ENCODE peak calls at places on chromosomes 1 and 21, in seven cellular contexts. V is HCT116, F is H1, H is GM12878, Z is K562, K is HepG2, R is SK-N-SH. P is an unnamed sample.

GRCh38 chr1:116254776-116255175 is 118.3 kb upstream of the ATP1A1 start:
- DNase-seq in Z (no peak), F (no peak), V (no peak), R (no peak), H (no peak), K (no peak), P (no peak)

GRCh38 chr21:20882462-20883415 is 115.5 kb upstream of the NCAM2 start:
- DNase-seq in F (peak; percentile 27), K (no peak), R (peak; percentile 16), H (no peak), Z (peak; percentile 30), V (peak; percentile 8), P (peak; percentile 73)

GRCh38 chr1:111569913-111570312 is 49.7 kb upstream of the RAP1A start:
- DNase-seq in H (no peak), K (no peak), Z (no peak), V (no peak), F (no peak), R (no peak), P (no peak)

GRCh38 chr1:25118554-25118953 is 113.7 kb downstream of the SYF2 start:
- DNase-seq in H (no peak), F (no peak), K (no peak), V (no peak), R (no peak), Z (no peak), P (no peak)

GRCh38 chr21:41992576-41992975 is 17.6 kb downstream of the ZBTB21 start:
- DNase-seq in F (no peak), Z (no peak), K (no peak), H (no peak), R (no peak), V (no peak), P (no peak)

GRCh38 chr1:36225298-36225899 is 1.2 kb downstream of the THRAP3 start:
- DNase-seq in Z (no peak), H (no peak), K (no peak), V (no peak), R (no peak), F (no peak), P (no peak)

GRCh38 chr1:21896026-21896425 is 41.1 kb downstream of the HSPG2 start:
- DNase-seq in V (no peak), Z (no peak), K (no peak), F (no peak), H (no peak), R (no peak), P (no peak)

GRCh38 chr1:211327341-211327921 is 798 bp downstream of the TRAF5 start:
- DNase-seq in Z (no peak), V (no peak), K (no peak), R (peak; percentile 60), H (no peak), F (no peak), P (peak; percentile 74)

GRCh38 chr1:43009274-43009673 is 50.6 kb upstream of the SLC2A1 start:
- DNase-seq in V (no peak), K (no peak), Z (peak; percentile 53), F (no peak), H (no peak), R (no peak), P (no peak)

DNA sequence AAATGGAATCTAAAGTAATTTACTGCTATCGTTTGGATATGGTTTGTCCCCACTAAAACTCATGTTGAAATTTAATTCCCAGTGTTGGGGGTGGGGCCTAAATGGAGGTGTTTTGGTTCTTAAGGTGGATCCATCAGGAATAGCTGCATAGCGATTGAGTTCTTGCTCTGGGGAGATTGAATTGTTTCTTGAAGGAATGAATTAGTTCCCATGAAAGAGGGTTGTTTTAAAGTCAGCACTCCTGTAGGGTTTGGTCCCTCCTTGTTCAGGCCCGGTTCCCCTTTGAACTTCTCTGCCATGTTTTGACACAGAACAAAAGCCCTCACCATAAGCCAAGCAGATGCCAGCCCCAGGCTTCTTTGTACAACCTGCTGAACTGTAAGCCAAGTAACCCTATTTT is 170.9 kb downstream of the COL11A1 start:
- DNase-seq in R (no peak), Z (no peak), K (no peak), V (no peak), F (no peak), H (no peak), P (no peak)
- TF ChIP-seq JUND in R (no peak), Z (no peak), K (no peak), V (no peak), F (no peak), H (no peak), P (no peak)

DNA sequence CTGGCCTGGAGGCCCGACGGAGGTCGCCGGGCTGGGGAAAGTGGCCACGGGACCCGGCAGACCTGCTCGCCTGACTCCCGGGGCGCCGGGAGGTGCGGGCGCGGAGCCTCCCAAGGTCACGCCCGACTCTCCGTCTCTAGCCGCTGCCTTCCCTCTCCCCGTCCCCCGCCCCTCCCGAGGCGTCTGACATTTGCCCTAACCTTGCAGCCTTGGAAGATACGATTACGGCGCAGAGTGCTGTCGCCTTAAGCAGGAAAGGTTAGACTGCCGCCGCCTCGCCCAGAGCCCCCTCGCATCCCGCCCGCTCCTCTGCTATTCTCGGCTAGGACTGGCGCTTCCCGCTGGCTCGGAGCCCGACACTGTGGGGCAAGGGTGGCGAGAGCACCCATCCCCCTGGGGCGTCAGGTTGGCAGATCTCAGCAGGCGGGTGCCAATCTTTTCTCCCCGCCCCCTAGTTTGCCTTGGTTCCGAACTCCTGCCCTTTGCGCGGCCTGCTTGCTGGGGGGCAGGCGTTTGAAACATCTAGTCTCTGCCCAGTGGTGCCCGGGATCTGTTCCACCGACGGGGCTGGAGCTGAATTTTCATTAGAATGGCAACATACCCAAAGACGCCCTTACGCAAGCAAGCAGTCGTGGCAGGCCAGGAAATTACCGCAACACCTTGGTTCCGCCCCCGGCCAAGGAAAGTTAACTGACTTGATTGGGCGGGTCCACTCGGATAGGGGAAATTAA is 841 bp downstream of the PGM1 start:
- DNase-seq in V (peak; percentile 67), K (peak; percentile 21), F (peak; percentile 31), H (peak; percentile 33), Z (no peak), R (peak; percentile 77), P (peak; percentile 67)
- TF ChIP-seq JUND in V (no peak), K (no peak), F (no peak), H (no peak), Z (no peak), R (no peak), P (no peak)

GRCh38 chr1:162983671-162984425 is 85.3 kb upstream of the RGS4 start:
- DNase-seq in H (no peak), R (no peak), Z (no peak), V (no peak), K (no peak), F (no peak), P (no peak)

GRCh38 chr1:162982364-162982763 is 86.8 kb upstream of the RGS4 start:
- DNase-seq in V (no peak), H (no peak), Z (no peak), K (no peak), R (no peak), F (no peak), P (no peak)

GRCh38 chr1:162985816-162986215 is 83.3 kb upstream of the RGS4 start:
- DNase-seq in R (no peak), Z (no peak), F (no peak), V (no peak), K (no peak), H (no peak), P (no peak)

GRCh38 chr1:162987866-162988265 is 81.3 kb upstream of the RGS4 start:
- DNase-seq in R (no peak), Z (no peak), H (no peak), F (no peak), K (no peak), V (peak; percentile 6), P (no peak)

GRCh38 chr1:162984699-162985098 is 84.5 kb upstream of the RGS4 start:
- DNase-seq in R (no peak), K (no peak), H (no peak), Z (no peak), F (no peak), V (no peak), P (no peak)
- TF ChIP-seq JUND in R (peak; percentile 5), K (no peak), H (no peak), Z (no peak), F (no peak), V (no peak), P (no peak)

GRCh38 chr1:16230744-16231143 is 6.2 kb downstream of the CPLANE2 start:
- DNase-seq in Z (no peak), K (no peak), R (no peak), V (no peak), H (no peak), F (no peak), P (no peak)

GRCh38 chr1:16229976-16230740 is 6.8 kb downstream of the CPLANE2 start:
- DNase-seq in V (no peak), R (no peak), Z (no peak), K (no peak), H (no peak), F (no peak), P (no peak)

GRCh38 chr1:16233431-16233830 is 3.6 kb downstream of the CPLANE2 start:
- DNase-seq in K (no peak), Z (no peak), R (no peak), F (no peak), V (no peak), H (no peak), P (no peak)

GRCh38 chr1:16231331-16232315 is 5.4 kb downstream of the CPLANE2 start:
- DNase-seq in H (no peak), K (no peak), V (no peak), F (no peak), R (no peak), Z (peak; percentile 64), P (no peak)

DNA sequence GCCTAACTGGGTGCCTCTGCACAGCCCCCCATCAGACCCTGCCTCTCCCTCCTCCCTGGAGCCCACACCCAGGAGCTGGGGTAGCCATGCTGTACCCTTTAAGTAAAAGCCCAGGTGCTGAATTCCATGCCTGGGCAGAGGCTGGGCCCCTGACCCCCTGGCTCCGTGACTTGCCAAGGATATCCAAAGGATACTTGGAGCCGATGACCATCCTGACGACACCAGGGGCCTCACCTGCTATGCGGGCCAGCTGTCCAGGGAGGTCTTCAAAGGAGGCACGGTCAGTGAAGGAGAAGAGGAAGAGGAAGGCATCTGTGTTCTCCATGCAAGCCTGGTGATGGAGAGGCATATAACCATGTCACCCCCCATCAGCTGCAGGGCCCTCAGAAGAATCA is 4.7 kb downstream of the CPLANE2 start:
- DNase-seq in H (no peak), Z (no peak), K (no peak), R (no peak), V (no peak), F (no peak), P (no peak)
- TF ChIP-seq JUND in H (no peak), Z (no peak), K (no peak), R (no peak), V (no peak), F (no peak), P (no peak)

GRCh38 chr1:179493323-179493722 is 82.4 kb downstream of the NPHS2 start:
- DNase-seq in Z (no peak), V (no peak), R (no peak), K (no peak), F (no peak), H (no peak), P (no peak)
- TF ChIP-seq JUND in Z (no peak), V (no peak), R (no peak), K (no peak), F (no peak), H (no peak), P (no peak)